ENCODE peak calls at places on chromosomes 13 and 19, in six cellular contexts. P is nephron progenitor cell, A is HFFc6, C is left ventricle myocardium inferior, J is lung, W is brain microvascular endothelial cell. Y is an unnamed sample.

GRCh38 chr19:53328967-53329366 is 4.6 kb upstream of the ZNF845 start:
- DNase-seq in W (no peak), A (no peak), P (no peak), C (peak), J (peak), Y (peak)

GRCh38 chr19:16185925-16186234 is 670 bp downstream of the FAM32A start:
- DNase-seq in J (no peak), C (no peak), W (peak), A (no peak), P (no peak), Y (no peak)

GRCh38 chr13:46089213-46089612 is 15.6 kb downstream of the CPB2 start:
- DNase-seq in W (no peak), J (no peak), A (no peak), P (no peak), C (no peak), Y (no peak)

GRCh38 chr19:4987692-4988370 is 18.9 kb downstream of the KDM4B start:
- DNase-seq in P (no peak), A (no peak), C (no peak), J (no peak), W (no peak), Y (no peak)

GRCh38 chr13:36599641-36600040 is 74.2 kb upstream of the SERTM1 start:
- DNase-seq in C (no peak), J (no peak), A (no peak), W (no peak), P (no peak), Y (no peak)

GRCh38 chr19:33408116-33408515 is 34.6 kb downstream of the CEBPG start:
- DNase-seq in C (peak), A (no peak), J (no peak), P (no peak), W (no peak), Y (no peak)

GRCh38 chr13:44867825-44868224 is 121.4 kb downstream of the NUFIP1 start:
- DNase-seq in A (no peak), J (no peak), W (no peak), P (no peak), C (no peak), Y (no peak)

GRCh38 chr19:39420769-39421168 is 8.3 kb downstream of the PLEKHG2 start:
- DNase-seq in A (no peak), W (no peak), C (no peak), P (no peak), J (no peak), Y (no peak)

GRCh38 chr19:17294051-17294891 is 9.0 kb downstream of the ABHD8 start:
- DNase-seq in C (no peak), W (no peak), A (no peak), J (no peak), P (peak), Y (no peak)

GRCh38 chr19:16660763-16661479 is at the start of gene TMEM38A:
- DNase-seq in J (peak), P (peak), C (peak), A (no peak), W (no peak), Y (peak)

GRCh38 chr19:20503536-20503935 is 62.0 kb downstream of the ZNF737 start:
- DNase-seq in J (peak), W (peak), C (no peak), A (peak), P (no peak), Y (no peak)

GRCh38 chr19:17764348-17764747 is 13.1 kb downstream of the FCHO1 start:
- DNase-seq in J (no peak), P (no peak), W (no peak), A (no peak), C (no peak), Y (no peak)

GRCh38 chr19:12939292-12939606 is 840 bp downstream of the CALR start:
- DNase-seq in W (peak), J (no peak), C (no peak), A (peak), P (no peak), Y (no peak)

GRCh38 chr13:50236898-50237318 is 221.7 kb downstream of the KCNRG start:
- DNase-seq in W (peak), P (no peak), J (no peak), A (no peak), C (no peak), Y (no peak)

GRCh38 chr19:41541990-41542584 is 33.9 kb upstream of the CEACAM21 start:
- DNase-seq in W (peak), J (peak), P (peak), C (peak), A (peak), Y (no peak)

GRCh38 chr13:26558074-26558805 is 757 bp downstream of the WASF3 start:
- DNase-seq in W (no peak), J (no peak), C (peak), A (no peak), P (peak), Y (no peak)

GRCh38 chr13:113203507-113204377 is 4.7 kb downstream of the PCID2 start:
- DNase-seq in C (peak), W (no peak), P (no peak), J (no peak), A (no peak), Y (peak)

GRCh38 chr13:101018720-101019119 is 344.1 kb upstream of the TMTC4 start:
- DNase-seq in J (no peak), P (no peak), W (peak), A (peak), C (no peak), Y (no peak)

GRCh38 chr13:22505489-22505888 is 675.3 kb upstream of the SGCG start:
- DNase-seq in J (no peak), A (no peak), P (no peak), W (no peak), C (no peak), Y (no peak)

GRCh38 chr19:33063356-33064116 is 1.2 kb downstream of the RHPN2 start:
- DNase-seq in J (no peak), W (no peak), P (peak), A (peak), C (no peak), Y (no peak)

GRCh38 chr13:74907788-74908187 is 574.2 kb downstream of the TBC1D4 start:
- DNase-seq in P (no peak), A (no peak), C (no peak), W (no peak), J (no peak), Y (no peak)

GRCh38 chr13:110801044-110801443 is 87.5 kb downstream of the ING1 start:
- DNase-seq in P (no peak), C (no peak), A (no peak), J (no peak), W (no peak), Y (no peak)
- TF ChIP-seq CTCF in P (no peak), C (no peak), A (no peak), J (no peak), W (no peak), Y (no peak)

DNA sequence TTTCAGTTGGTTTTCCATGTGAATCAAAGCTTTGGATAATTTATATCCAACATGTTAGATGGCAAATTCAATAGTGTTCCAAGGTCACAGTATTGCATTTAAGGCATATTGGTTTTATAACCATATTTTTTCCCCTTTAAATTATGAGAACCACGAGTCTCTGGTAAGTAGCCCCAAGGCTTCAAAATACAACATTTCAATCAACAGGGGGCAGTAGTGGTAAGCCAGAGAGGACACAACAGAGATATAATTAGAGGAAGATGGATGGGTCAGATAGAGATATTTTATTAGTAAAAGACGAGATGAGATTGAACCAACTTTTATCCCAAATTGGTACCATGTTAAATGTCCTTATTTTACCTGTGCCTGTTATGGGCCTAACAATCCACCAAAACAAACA is 53.1 kb downstream of the KL start:
- DNase-seq in A (no peak), C (no peak), P (no peak), J (no peak), W (no peak), Y (no peak)
- TF ChIP-seq CTCF in A (peak), C (peak), P (no peak), J (no peak), W (no peak), Y (peak)

DNA sequence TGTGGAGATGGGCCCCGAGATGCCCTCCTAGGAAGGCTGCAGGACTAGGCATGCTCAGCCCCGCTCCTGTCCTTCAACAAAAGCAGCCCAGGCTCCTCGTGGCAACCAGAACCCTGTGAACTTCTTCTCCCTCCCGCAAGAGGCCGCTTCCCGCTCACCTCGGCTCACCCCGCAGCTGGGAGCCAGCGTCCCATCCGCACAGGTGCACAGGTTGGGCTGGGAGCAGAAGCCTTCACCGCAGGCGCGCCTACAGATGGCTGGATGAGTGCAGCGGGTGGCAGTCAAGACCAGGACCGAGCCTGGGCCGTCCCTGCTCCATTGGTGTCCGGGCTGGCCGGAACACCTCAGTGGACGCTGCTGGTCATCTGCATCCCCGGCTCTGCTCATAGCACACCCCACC is 3.4 kb downstream of the FBN3 start:
- DNase-seq in P (no peak), A (no peak), W (no peak), J (no peak), C (no peak), Y (no peak)
- TF ChIP-seq CTCF in P (no peak), A (no peak), W (no peak), J (no peak), C (no peak), Y (no peak)

DNA sequence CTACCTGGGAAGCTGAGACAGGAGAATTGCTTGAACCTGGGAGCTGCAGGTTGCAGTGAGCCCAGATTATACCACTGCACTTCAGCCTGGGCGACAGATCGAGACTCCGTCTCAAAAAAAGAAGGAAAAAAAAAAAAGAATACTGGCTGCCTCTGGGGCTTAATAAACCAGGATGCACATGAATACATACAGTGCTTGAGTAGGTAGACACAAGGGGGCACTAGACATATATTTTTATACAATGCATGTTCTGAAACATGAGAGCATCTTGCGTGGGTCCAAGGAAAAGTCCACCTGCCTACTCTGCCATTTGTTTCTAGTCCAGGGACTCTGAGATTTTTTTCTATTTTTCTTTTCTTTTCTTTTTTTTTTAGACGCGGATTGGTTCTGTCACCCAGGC is 31.2 kb downstream of the KEAP1 start:
- DNase-seq in C (no peak), P (no peak), J (no peak), A (peak), W (peak), Y (no peak)
- TF ChIP-seq CTCF in C (peak), P (peak), J (no peak), A (peak), W (peak), Y (peak)

DNA sequence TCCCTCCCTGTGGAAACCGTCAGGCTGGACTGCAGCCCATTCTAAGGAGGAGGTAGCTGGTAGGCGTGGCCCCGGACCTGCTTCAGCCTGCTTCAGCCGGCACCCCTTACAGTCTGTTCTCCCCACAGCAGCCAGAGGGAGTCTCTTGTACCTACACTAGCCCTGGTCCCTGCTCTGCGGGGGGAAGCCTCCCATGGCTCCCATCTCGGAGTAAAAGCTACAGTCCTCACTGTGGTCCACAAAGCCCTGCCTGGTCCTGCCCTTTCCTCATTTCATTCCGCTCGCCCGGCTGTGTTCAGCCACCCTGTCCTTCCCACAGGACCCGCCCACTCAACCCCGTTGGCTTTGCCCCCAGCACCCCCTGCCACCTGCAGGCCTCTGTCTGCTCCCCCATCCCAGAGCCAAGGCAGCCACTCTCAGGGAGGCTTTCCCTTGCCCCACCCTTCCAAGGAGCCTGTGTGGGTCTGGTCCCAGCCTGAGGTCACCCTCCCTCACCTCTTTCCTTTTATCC is 1.3 kb downstream of the PGLYRP1 start:
- DNase-seq in C (no peak), W (no peak), A (no peak), J (no peak), P (no peak), Y (no peak)
- TF ChIP-seq CTCF in C (no peak), W (no peak), A (no peak), J (no peak), P (no peak), Y (no peak)